ENCODE peak calls at places on chromosomes 1 and 21, in six cellular contexts. One of them, this sample, is unnamed. For H3K36me3 and H3K4me1, the result is how much of the 10 kb centered on the place peaks cover.

GRCh38 chr1:198335663-198336062 is 178.9 kb downstream of the NEK7 start:
- DNase-seq in mesenchymal stem cell: no peak
- DNase-seq in breast epithelium: no peak
- DNase-seq in sigmoid colon: no peak
- DNase-seq in IMR-90: no peak
- DNase-seq in pancreas: no peak
- DNase-seq in this sample: no peak

GRCh38 chr1:27606708-27607238 is 2.8 kb upstream of the AHDC1 start:
- DNase-seq in mesenchymal stem cell: peak
- DNase-seq in breast epithelium: no peak
- DNase-seq in sigmoid colon: no peak
- DNase-seq in IMR-90: peak
- DNase-seq in pancreas: no peak
- DNase-seq in this sample: peak

GRCh38 chr1:57845041-57845440 is 421.2 kb upstream of the DAB1 start:
- DNase-seq in mesenchymal stem cell: peak
- DNase-seq in breast epithelium: no peak
- DNase-seq in sigmoid colon: no peak
- DNase-seq in IMR-90: no peak
- DNase-seq in pancreas: no peak
- DNase-seq in this sample: no peak

GRCh38 chr21:41861255-41861654 is 17.9 kb downstream of the PRDM15 start:
- DNase-seq in mesenchymal stem cell: no peak
- DNase-seq in breast epithelium: no peak
- DNase-seq in sigmoid colon: no peak
- DNase-seq in IMR-90: no peak
- DNase-seq in pancreas: no peak
- DNase-seq in this sample: no peak

GRCh38 chr1:73839922-73840321 is 358.1 kb downstream of the LRRIQ3 start:
- DNase-seq in mesenchymal stem cell: no peak
- DNase-seq in breast epithelium: no peak
- DNase-seq in sigmoid colon: no peak
- DNase-seq in IMR-90: no peak
- DNase-seq in pancreas: no peak
- DNase-seq in this sample: no peak

GRCh38 chr1:228279011-228279721 is 71.3 kb downstream of the OBSCN start:
- DNase-seq in mesenchymal stem cell: no peak
- DNase-seq in breast epithelium: peak
- DNase-seq in sigmoid colon: peak
- DNase-seq in IMR-90: no peak
- DNase-seq in pancreas: peak
- DNase-seq in this sample: peak

GRCh38 chr1:153728305-153729066 is 636 bp downstream of the INTS3 start:
- DNase-seq in mesenchymal stem cell: peak
- DNase-seq in breast epithelium: no peak
- DNase-seq in sigmoid colon: peak
- DNase-seq in IMR-90: peak
- DNase-seq in pancreas: peak
- DNase-seq in this sample: peak

GRCh38 chr1:8017495-8018310 is 8.4 kb downstream of the ERRFI1 start:
- DNase-seq in mesenchymal stem cell: peak
- DNase-seq in breast epithelium: no peak
- DNase-seq in sigmoid colon: no peak
- DNase-seq in IMR-90: no peak
- DNase-seq in pancreas: no peak
- DNase-seq in this sample: no peak

GRCh38 chr1:18463984-18464664 is 16.6 kb upstream of the KLHDC7A start:
- DNase-seq in mesenchymal stem cell: no peak
- DNase-seq in breast epithelium: peak
- DNase-seq in sigmoid colon: no peak
- DNase-seq in IMR-90: no peak
- DNase-seq in pancreas: peak
- DNase-seq in this sample: no peak

GRCh38 chr1:185287451-185287850 is 29.6 kb downstream of the IVNS1ABP start:
- DNase-seq in mesenchymal stem cell: no peak
- DNase-seq in breast epithelium: no peak
- DNase-seq in sigmoid colon: no peak
- DNase-seq in IMR-90: no peak
- DNase-seq in pancreas: no peak
- DNase-seq in this sample: no peak

GRCh38 chr1:97832490-97832889 is 88.3 kb downstream of the DPYD start:
- DNase-seq in mesenchymal stem cell: no peak
- DNase-seq in breast epithelium: no peak
- DNase-seq in sigmoid colon: no peak
- DNase-seq in IMR-90: no peak
- DNase-seq in pancreas: no peak
- DNase-seq in this sample: no peak

GRCh38 chr1:152768847-152769533 is 6.0 kb upstream of the LCE1F start:
- DNase-seq in mesenchymal stem cell: no peak
- DNase-seq in breast epithelium: no peak
- DNase-seq in sigmoid colon: no peak
- DNase-seq in IMR-90: no peak
- DNase-seq in pancreas: no peak
- DNase-seq in this sample: no peak

GRCh38 chr1:170533331-170533730 is 1.4 kb downstream of the GORAB start:
- DNase-seq in mesenchymal stem cell: peak
- DNase-seq in breast epithelium: no peak
- DNase-seq in sigmoid colon: no peak
- DNase-seq in IMR-90: peak
- DNase-seq in pancreas: no peak
- DNase-seq in this sample: no peak

DNA sequence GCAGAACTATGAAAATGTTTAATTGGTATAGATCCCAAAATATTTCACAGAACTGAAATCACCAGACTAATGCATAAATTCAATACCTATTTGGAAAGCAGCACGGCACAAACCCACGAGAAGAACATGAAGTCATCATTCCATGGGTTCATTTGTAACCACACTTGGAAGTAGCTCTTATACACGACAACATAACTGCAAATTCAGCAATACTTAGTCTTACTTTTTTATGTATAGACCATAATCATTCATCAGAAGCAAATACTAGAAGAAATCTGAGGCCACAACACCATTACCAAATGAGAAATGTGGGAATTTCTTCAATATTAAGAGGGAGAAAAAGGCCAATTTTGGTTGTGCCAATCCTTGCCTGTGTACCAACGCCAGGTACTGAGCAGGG is 4.2 kb upstream of the UBE2G2 start:
- DNase-seq in mesenchymal stem cell: no peak
- DNase-seq in breast epithelium: no peak
- DNase-seq in sigmoid colon: no peak
- DNase-seq in IMR-90: no peak
- DNase-seq in pancreas: no peak
- DNase-seq in this sample: no peak
- H3K36me3 ChIP-seq in mesenchymal stem cell: half or more
- H3K36me3 ChIP-seq in breast epithelium: under half
- H3K36me3 ChIP-seq in sigmoid colon: half or more
- H3K36me3 ChIP-seq in IMR-90: under half
- H3K36me3 ChIP-seq in pancreas: under half
- H3K36me3 ChIP-seq in this sample: under half

DNA sequence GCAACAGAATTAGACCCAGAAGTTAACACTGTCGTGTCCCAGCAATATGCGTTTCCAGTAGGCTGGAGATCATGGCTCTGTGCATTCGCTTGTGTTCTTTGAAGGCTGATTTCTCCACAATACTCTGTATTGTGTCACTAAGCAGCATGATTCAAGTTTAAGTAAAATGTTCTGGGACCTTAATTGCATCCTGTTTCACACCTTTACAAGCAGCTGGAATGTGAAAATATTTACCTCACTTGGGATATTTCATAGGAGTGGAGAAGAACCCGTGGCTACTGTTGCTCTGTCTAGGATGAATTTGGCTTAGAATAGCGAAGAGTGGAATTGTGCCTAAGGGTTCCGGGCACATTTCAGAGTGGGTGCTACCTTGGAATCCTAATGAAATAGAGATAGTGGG is 6.3 kb downstream of the PTGFRN start:
- DNase-seq in mesenchymal stem cell: no peak
- DNase-seq in breast epithelium: no peak
- DNase-seq in sigmoid colon: no peak
- DNase-seq in IMR-90: no peak
- DNase-seq in pancreas: no peak
- DNase-seq in this sample: no peak
- H3K4me1 ChIP-seq in mesenchymal stem cell: under half
- H3K4me1 ChIP-seq in breast epithelium: under half
- H3K4me1 ChIP-seq in sigmoid colon: under half
- H3K4me1 ChIP-seq in IMR-90: under half
- H3K4me1 ChIP-seq in pancreas: under half
- H3K4me1 ChIP-seq in this sample: under half

GRCh38 chr1:111201275-111202090 is 1.0 kb upstream of the DENND2D start:
- DNase-seq in mesenchymal stem cell: no peak
- DNase-seq in breast epithelium: no peak
- DNase-seq in sigmoid colon: no peak
- DNase-seq in IMR-90: no peak
- DNase-seq in pancreas: no peak
- DNase-seq in this sample: no peak

GRCh38 chr1:111202366-111202706 is 1.9 kb upstream of the DENND2D start:
- DNase-seq in mesenchymal stem cell: no peak
- DNase-seq in breast epithelium: no peak
- DNase-seq in sigmoid colon: no peak
- DNase-seq in IMR-90: no peak
- DNase-seq in pancreas: no peak
- DNase-seq in this sample: no peak

GRCh38 chr1:111199881-111200801 is at the start of gene DENND2D:
- DNase-seq in mesenchymal stem cell: no peak
- DNase-seq in breast epithelium: peak
- DNase-seq in sigmoid colon: peak
- DNase-seq in IMR-90: no peak
- DNase-seq in pancreas: peak
- DNase-seq in this sample: peak

GRCh38 chr1:111199329-111199728 is 1.1 kb downstream of the DENND2D start:
- DNase-seq in mesenchymal stem cell: no peak
- DNase-seq in breast epithelium: no peak
- DNase-seq in sigmoid colon: no peak
- DNase-seq in IMR-90: no peak
- DNase-seq in pancreas: no peak
- DNase-seq in this sample: no peak

GRCh38 chr1:111200802-111201161 is 336 bp upstream of the DENND2D start:
- DNase-seq in mesenchymal stem cell: no peak
- DNase-seq in breast epithelium: no peak
- DNase-seq in sigmoid colon: no peak
- DNase-seq in IMR-90: no peak
- DNase-seq in pancreas: no peak
- DNase-seq in this sample: no peak
- H3K4me3 ChIP-seq in mesenchymal stem cell: no peak
- H3K4me3 ChIP-seq in breast epithelium: no peak
- H3K4me3 ChIP-seq in sigmoid colon: no peak
- H3K4me3 ChIP-seq in IMR-90: no peak
- H3K4me3 ChIP-seq in pancreas: no peak
- H3K4me3 ChIP-seq in this sample: peak

GRCh38 chr1:39322431-39322830 is 117.9 kb downstream of the MACF1 start:
- DNase-seq in mesenchymal stem cell: no peak
- DNase-seq in breast epithelium: no peak
- DNase-seq in sigmoid colon: peak
- DNase-seq in IMR-90: no peak
- DNase-seq in pancreas: no peak
- DNase-seq in this sample: no peak
- H3K36me3 ChIP-seq in mesenchymal stem cell: half or more
- H3K36me3 ChIP-seq in breast epithelium: under half
- H3K36me3 ChIP-seq in sigmoid colon: half or more
- H3K36me3 ChIP-seq in IMR-90: under half
- H3K36me3 ChIP-seq in pancreas: under half
- H3K36me3 ChIP-seq in this sample: under half